ENCODE peak calls at places on chromosome 13, in four cellular contexts. B is stomach, U is cardiac muscle cell, Z is lung. L is an unnamed sample. For H3K36me3, the result is how much of the 10 kb centered on the place peaks cover.

GRCh38 chr13:38849316-38849715 is 141.3 kb downstream of the STOML3 start:
- DNase-seq in B (no peak), U (no peak), Z (no peak), L (no peak)

GRCh38 chr13:85812282-85812681 is 13.1 kb upstream of the SLITRK6 start:
- DNase-seq in B (no peak), U (no peak), Z (no peak), L (no peak)

GRCh38 chr13:34035676-34036325 is 217.9 kb downstream of the RFC3 start:
- DNase-seq in B (no peak), U (no peak), Z (no peak), L (peak)

GRCh38 chr13:108919036-108919907 is 289.9 kb downstream of the MYO16 start:
- DNase-seq in B (no peak), U (no peak), Z (peak), L (no peak)

GRCh38 chr13:27120811-27121210 is 50.8 kb downstream of the USP12 start:
- DNase-seq in B (no peak), U (no peak), Z (no peak), L (no peak)

GRCh38 chr13:105925496-105925895 is 610.0 kb downstream of the EFNB2 start:
- DNase-seq in B (no peak), U (no peak), Z (no peak), L (no peak)

GRCh38 chr13:112983428-112984196 is 14.6 kb downstream of the MCF2L start:
- DNase-seq in B (no peak), U (peak), Z (no peak), L (no peak)

GRCh38 chr13:79936368-79937136 is 404.4 kb downstream of the SPRY2 start:
- DNase-seq in B (no peak), U (no peak), Z (peak), L (peak)

GRCh38 chr13:113749956-113750355 is 9.1 kb upstream of the TMEM255B start:
- DNase-seq in B (no peak), U (no peak), Z (no peak), L (no peak)

GRCh38 chr13:50353651-50354415 is 338.6 kb downstream of the KCNRG start:
- DNase-seq in B (no peak), U (no peak), Z (no peak), L (no peak)

GRCh38 chr13:89269737-89270136 is 1598.6 kb downstream of the SLITRK5 start:
- DNase-seq in B (no peak), U (no peak), Z (no peak), L (no peak)

GRCh38 chr13:49308977-49309408 is 61.3 kb downstream of the CDADC1 start:
- DNase-seq in B (peak), U (no peak), Z (no peak), L (no peak)

GRCh38 chr13:46801831-46802230 is 4.9 kb upstream of the ESD start:
- DNase-seq in B (no peak), U (no peak), Z (no peak), L (no peak)

GRCh38 chr13:70391678-70392077 is 283.4 kb upstream of the KLHL1 start:
- DNase-seq in B (peak), U (peak), Z (no peak), L (no peak)

GRCh38 chr13:75704942-75705320 is 68.8 kb downstream of the LMO7 start:
- DNase-seq in B (peak), U (no peak), Z (peak), L (no peak)

GRCh38 chr13:36130542-36131214 is 504 bp downstream of the DCLK1 start:
- DNase-seq in B (no peak), U (peak), Z (peak), L (peak)

GRCh38 chr13:97459215-97459772 is 25.3 kb downstream of the RAP2A start:
- DNase-seq in B (no peak), U (no peak), Z (no peak), L (no peak)

GRCh38 chr13:100543872-100544602 is 44.6 kb downstream of the GGACT start:
- DNase-seq in B (no peak), U (no peak), Z (no peak), L (no peak)

GRCh38 chr13:51643882-51644281 is 59.6 kb downstream of the WDFY2 start:
- DNase-seq in B (no peak), U (no peak), Z (no peak), L (peak)

GRCh38 chr13:33855371-33855895 is 37.5 kb downstream of the RFC3 start:
- DNase-seq in B (no peak), U (no peak), Z (no peak), L (no peak)

GRCh38 chr13:97559030-97559429 is 125.1 kb downstream of the RAP2A start:
- DNase-seq in B (no peak), U (no peak), Z (no peak), L (no peak)

GRCh38 chr13:93752506-93752905 is 525.9 kb downstream of the GPC6 start:
- DNase-seq in B (no peak), U (peak), Z (no peak), L (no peak)

GRCh38 chr13:51148952-51149573 is 38.0 kb upstream of the C13orf42 start:
- DNase-seq in B (no peak), U (peak), Z (no peak), L (no peak)

GRCh38 chr13:62482351-62482750 is 1066.7 kb upstream of the PCDH20 start:
- DNase-seq in B (no peak), U (no peak), Z (no peak), L (no peak)

GRCh38 chr13:93169980-93170379 is 56.6 kb upstream of the GPC6 start:
- DNase-seq in B (no peak), U (no peak), Z (no peak), L (no peak)

GRCh38 chr13:100887729-100888151 is 213.1 kb upstream of the TMTC4 start:
- DNase-seq in B (no peak), U (peak), Z (no peak), L (peak)

GRCh38 chr13:50123862-50124535 is 108.8 kb downstream of the KCNRG start:
- DNase-seq in B (peak), U (peak), Z (peak), L (peak)

GRCh38 chr13:26971990-26972888 is 199.4 kb downstream of the USP12 start:
- DNase-seq in B (peak), U (peak), Z (no peak), L (no peak)

GRCh38 chr13:31846984-31847752 is 107.8 kb downstream of the RXFP2 start:
- DNase-seq in B (no peak), U (no peak), Z (no peak), L (no peak)

GRCh38 chr13:75881109-75881775 is 245.1 kb downstream of the LMO7 start:
- DNase-seq in B (no peak), U (no peak), Z (no peak), L (peak)

GRCh38 chr13:35014606-35015005 is 72.5 kb downstream of the NBEA start:
- DNase-seq in B (no peak), U (no peak), Z (no peak), L (no peak)

GRCh38 chr13:68713394-68713793 is 1394.2 kb upstream of the ATXN8OS start:
- DNase-seq in B (no peak), U (no peak), Z (no peak), L (no peak)

GRCh38 chr13:42176286-42176685 is 95.7 kb upstream of the AKAP11 start:
- DNase-seq in B (no peak), U (no peak), Z (no peak), L (no peak)
- H3K36me3 ChIP-seq in B (under half), U (under half), Z (under half), L (under half)

GRCh38 chr13:110953833-110954532 is 39.1 kb upstream of the ANKRD10 start:
- DNase-seq in B (no peak), U (no peak), Z (no peak), L (peak)
- H3K27ac ChIP-seq in B (no peak), U (no peak), Z (no peak), L (peak)

GRCh38 chr13:78631077-78631476 is 27.7 kb upstream of the POU4F1 start:
- DNase-seq in B (no peak), U (no peak), Z (no peak), L (no peak)
- H3K36me3 ChIP-seq in B (half or more), U (under half), Z (under half), L (under half)

GRCh38 chr13:110320645-110321044 is 13.6 kb downstream of the COL4A2 start:
- DNase-seq in B (no peak), U (no peak), Z (no peak), L (no peak)

GRCh38 chr13:110317496-110318195 is 10.6 kb downstream of the COL4A2 start:
- DNase-seq in B (no peak), U (no peak), Z (no peak), L (peak)

GRCh38 chr13:110319774-110320509 is 12.9 kb downstream of the COL4A2 start:
- DNase-seq in B (no peak), U (no peak), Z (no peak), L (peak)

GRCh38 chr13:110319397-110319773 is 12.3 kb downstream of the COL4A2 start:
- DNase-seq in B (no peak), U (no peak), Z (no peak), L (no peak)

DNA sequence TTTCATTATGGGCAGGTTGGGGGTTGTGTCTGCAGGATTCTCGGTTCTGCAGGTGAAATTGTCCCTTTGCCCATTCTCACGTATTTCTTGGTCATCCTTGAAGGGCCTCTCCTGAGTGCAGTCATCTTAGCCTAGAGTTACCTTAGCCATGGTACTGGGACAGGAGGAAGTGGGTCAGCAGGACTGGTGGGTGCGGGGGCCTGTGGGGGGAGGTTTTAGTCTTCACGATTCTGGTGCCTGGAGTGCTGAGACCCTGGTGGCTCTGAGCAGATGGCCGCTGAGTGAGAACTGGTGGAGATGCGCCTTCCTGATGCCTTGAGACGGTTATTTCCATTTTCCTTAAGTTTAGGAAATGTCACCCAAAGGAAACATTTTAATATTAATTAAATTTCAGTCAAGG is 11.8 kb downstream of the COL4A2 start:
- DNase-seq in B (no peak), U (no peak), Z (no peak), L (peak)
- H3K27ac ChIP-seq in B (peak), U (no peak), Z (no peak), L (peak)

GRCh38 chr13:107210216-107211010 is 642.5 kb upstream of the ARGLU1 start:
- DNase-seq in B (no peak), U (no peak), Z (no peak), L (peak)
- H3K36me3 ChIP-seq in B (under half), U (under half), Z (under half), L (under half)